ENCODE peak calls at places on chromosomes 7 and 10, in four cellular contexts. P, T, K and X are unnamed samples.

GRCh38 chr10:18681971-18682403 is 22.8 kb downstream of the ARL5B start:
- DNase-seq in T (no peak), K (no peak), P (no peak), X (no peak)

GRCh38 chr10:131267814-131268095 is 43.8 kb downstream of the TCERG1L start:
- DNase-seq in K (no peak), T (no peak), P (no peak), X (no peak)

GRCh38 chr10:35126530-35127288 is at the start of gene CREM:
- DNase-seq in T (peak), K (peak), P (peak), X (peak)

GRCh38 chr7:2245883-2246679 is 4.1 kb downstream of the NUDT1 start:
- DNase-seq in T (no peak), K (no peak), P (no peak), X (no peak)

GRCh38 chr7:111014074-111014473 is 76.9 kb upstream of the LRRN3 start:
- DNase-seq in T (no peak), P (no peak), K (no peak), X (no peak)

GRCh38 chr10:115657161-115657850 is 564.1 kb downstream of the ATRNL1 start:
- DNase-seq in P (no peak), K (no peak), T (no peak), X (no peak)

GRCh38 chr10:100341953-100342626 is 4.9 kb upstream of the SCD start:
- DNase-seq in T (peak), P (peak), K (peak), X (peak)

GRCh38 chr7:102248081-102248455 is 38.6 kb upstream of the SH2B2 start:
- DNase-seq in T (no peak), P (no peak), K (no peak), X (no peak)

GRCh38 chr7:93203496-93203895 is 22.8 kb downstream of the HEPACAM2 start:
- DNase-seq in T (no peak), K (no peak), P (peak), X (no peak)

GRCh38 chr7:77242068-77242467 is 42.4 kb upstream of the FGL2 start:
- DNase-seq in K (no peak), P (no peak), T (no peak), X (no peak)

GRCh38 chr7:151428393-151429231 is 11.3 kb downstream of the CRYGN start:
- DNase-seq in P (peak), T (no peak), K (no peak), X (no peak)

GRCh38 chr7:98287486-98287959 is 6.0 kb downstream of the BRI3 start:
- DNase-seq in K (no peak), T (no peak), P (peak), X (no peak)

GRCh38 chr10:15293862-15294835 is 76.9 kb downstream of the FAM171A1 start:
- DNase-seq in K (no peak), T (no peak), P (no peak), X (no peak)